ENCODE peak calls at places on chromosomes 3 and 15, in six cellular contexts. One of them, this sample, is unnamed.

GRCh38 chr3:8990266-8991215 is 27.3 kb upstream of the RAD18 start:
- DNase-seq in LoVo: no peak
- DNase-seq in aorta: no peak
- DNase-seq in GM04504: peak; percentile 61
- DNase-seq in stomach: no peak
- DNase-seq in A172: no peak
- DNase-seq in this sample: no peak

GRCh38 chr15:48283361-48284157 is 47.7 kb upstream of the DUT start:
- DNase-seq in LoVo: no peak
- DNase-seq in aorta: no peak
- DNase-seq in GM04504: no peak
- DNase-seq in stomach: no peak
- DNase-seq in A172: no peak
- DNase-seq in this sample: no peak

GRCh38 chr15:84937144-84937543 is 44.5 kb upstream of the PDE8A start:
- DNase-seq in LoVo: no peak
- DNase-seq in aorta: no peak
- DNase-seq in GM04504: no peak
- DNase-seq in stomach: no peak
- DNase-seq in A172: no peak
- DNase-seq in this sample: no peak

GRCh38 chr3:30034246-30034991 is 572.0 kb upstream of the TGFBR2 start:
- DNase-seq in LoVo: no peak
- DNase-seq in aorta: no peak
- DNase-seq in GM04504: no peak
- DNase-seq in stomach: no peak
- DNase-seq in A172: no peak
- DNase-seq in this sample: no peak

GRCh38 chr15:80777836-80778620 is 1.1 kb upstream of the CEMIP start:
- DNase-seq in LoVo: peak; percentile 55
- DNase-seq in aorta: no peak
- DNase-seq in GM04504: no peak
- DNase-seq in stomach: no peak
- DNase-seq in A172: no peak
- DNase-seq in this sample: no peak

GRCh38 chr3:133674290-133674912 is 12.7 kb upstream of the TOPBP1 start:
- DNase-seq in LoVo: no peak
- DNase-seq in aorta: no peak
- DNase-seq in GM04504: no peak
- DNase-seq in stomach: no peak
- DNase-seq in A172: no peak
- DNase-seq in this sample: no peak

GRCh38 chr3:106688463-106688862 is 688.8 kb upstream of the CCDC54 start:
- DNase-seq in LoVo: no peak
- DNase-seq in aorta: no peak
- DNase-seq in GM04504: peak; percentile 80
- DNase-seq in stomach: no peak
- DNase-seq in A172: peak; percentile 77
- DNase-seq in this sample: peak; percentile 80

GRCh38 chr3:42701371-42702065 is 1.1 kb downstream of the HHATL start:
- DNase-seq in LoVo: peak; percentile 42
- DNase-seq in aorta: peak; percentile 87
- DNase-seq in GM04504: no peak
- DNase-seq in stomach: peak; percentile 54
- DNase-seq in A172: peak; percentile 49
- DNase-seq in this sample: peak; percentile 77